ENCODE peak calls at places on chromosomes 3 and 15, in seven cellular contexts. R, W, D, E, U, G and J are unnamed samples.

GRCh38 chr3:36707623-36708409 is 56.5 kb downstream of the DCLK3 start:
- DNase-seq in D (no peak), G (no peak), R (peak), W (no peak), U (no peak), E (no peak), J (peak)

GRCh38 chr15:66707310-66708160 is 5.5 kb downstream of the SMAD6 start:
- DNase-seq in E (no peak), D (no peak), U (no peak), R (peak), G (peak), W (no peak), J (peak)

GRCh38 chr3:149377408-149378111 is at the start of gene TM4SF1:
- DNase-seq in R (peak), D (no peak), U (no peak), G (no peak), E (peak), W (no peak), J (peak)

GRCh38 chr3:9157651-9158383 is 91.6 kb downstream of the SRGAP3 start:
- DNase-seq in U (no peak), W (no peak), D (no peak), G (no peak), R (no peak), E (no peak), J (no peak)

GRCh38 chr3:13821156-13821555 is 58.7 kb downstream of the WNT7A start:
- DNase-seq in W (no peak), D (no peak), E (no peak), U (no peak), G (no peak), R (no peak), J (no peak)

GRCh38 chr15:49145651-49146609 is 9.5 kb downstream of the COPS2 start:
- DNase-seq in R (peak), G (peak), W (peak), D (no peak), U (peak), E (no peak), J (peak)

GRCh38 chr15:100030586-100031249 is 297.5 kb upstream of the LYSMD4 start:
- DNase-seq in D (no peak), G (no peak), E (no peak), R (peak), U (no peak), W (no peak), J (no peak)

GRCh38 chr3:126351086-126351770 is 6.0 kb downstream of the KLF15 start:
- DNase-seq in E (no peak), W (no peak), U (no peak), D (no peak), G (peak), R (no peak), J (no peak)

GRCh38 chr3:9809239-9809614 is 835 bp upstream of the TTLL3 start:
- DNase-seq in W (no peak), R (no peak), G (peak), D (no peak), U (peak), E (no peak), J (no peak)

DNA sequence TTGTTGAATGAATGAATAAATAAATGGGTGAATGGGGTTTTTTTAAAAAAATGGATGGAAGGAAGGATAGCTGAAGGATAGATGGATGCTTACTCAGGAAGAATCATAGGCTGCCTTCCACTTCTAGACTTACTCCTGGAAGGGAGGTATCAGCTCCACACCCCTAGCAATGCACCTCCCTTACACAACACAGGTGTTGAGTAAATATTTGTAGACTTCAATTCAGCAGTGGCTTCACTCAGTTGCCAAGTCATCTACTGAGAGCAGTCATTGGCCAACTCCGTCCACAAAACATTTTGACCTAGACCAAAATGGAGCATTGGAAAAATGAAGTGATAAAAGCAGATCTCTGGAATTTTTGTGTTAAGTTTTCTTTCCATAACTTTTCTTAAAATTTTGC is 65.5 kb upstream of the ST8SIA2 start:
- DNase-seq in U (no peak), W (no peak), G (no peak), R (no peak), D (no peak), E (no peak), J (no peak)
- TF ChIP-seq CTCF in U (no peak), W (no peak), G (no peak), R (no peak), D (no peak), E (no peak), J (no peak)

GRCh38 chr15:51030649-51031316 is 63.9 kb downstream of the TNFAIP8L3 start:
- DNase-seq in W (no peak), R (peak), D (no peak), G (no peak), U (no peak), E (no peak), J (peak)
- TF ChIP-seq CTCF in W (no peak), R (no peak), D (no peak), G (no peak), U (no peak), E (no peak), J (no peak)

GRCh38 chr15:62942411-62942810 is 100.1 kb upstream of the TPM1 start:
- DNase-seq in E (no peak), D (no peak), R (no peak), G (no peak), W (no peak), U (no peak), J (no peak)
- TF ChIP-seq CTCF in E (no peak), D (no peak), R (no peak), G (no peak), W (no peak), U (no peak), J (no peak)

GRCh38 chr3:18847583-18848197 is 300.6 kb upstream of the KCNH8 start:
- DNase-seq in W (no peak), D (no peak), G (no peak), R (no peak), E (no peak), U (peak), J (no peak)
- TF ChIP-seq CTCF in W (peak), D (peak), G (no peak), R (no peak), E (no peak), U (peak), J (peak)

GRCh38 chr3:44066806-44067205 is 174.9 kb upstream of the TOPAZ1 start:
- DNase-seq in E (no peak), W (no peak), U (no peak), D (no peak), G (no peak), R (no peak), J (peak)

GRCh38 chr3:44068753-44069152 is 172.9 kb upstream of the TOPAZ1 start:
- DNase-seq in G (no peak), E (no peak), W (no peak), R (no peak), D (no peak), U (no peak), J (no peak)

GRCh38 chr3:44067431-44067830 is 174.3 kb upstream of the TOPAZ1 start:
- DNase-seq in R (no peak), E (no peak), U (no peak), D (no peak), G (no peak), W (no peak), J (no peak)

GRCh38 chr3:44065311-44065710 is 176.4 kb upstream of the TOPAZ1 start:
- DNase-seq in E (peak), W (no peak), G (no peak), U (no peak), R (no peak), D (no peak), J (no peak)

DNA sequence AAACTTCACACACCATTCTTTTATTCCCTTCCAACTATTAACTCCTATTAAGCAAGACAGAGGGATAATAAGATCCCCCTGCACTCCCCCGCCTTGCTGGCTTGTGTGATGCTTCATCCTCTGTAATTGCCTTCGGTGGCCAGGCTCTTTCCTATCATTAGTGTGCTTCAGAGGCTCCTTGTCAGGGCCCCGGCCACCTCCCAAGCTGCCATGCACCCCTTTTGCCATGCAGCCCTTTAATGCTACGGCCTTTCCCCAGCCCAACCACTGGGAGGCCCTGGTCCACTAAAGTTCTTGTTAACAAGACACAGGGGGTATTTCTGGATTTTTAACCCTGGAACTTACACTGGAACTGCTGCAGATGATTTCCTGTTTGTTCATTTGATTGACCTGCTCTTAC is 175.9 kb upstream of the TOPAZ1 start:
- DNase-seq in G (no peak), E (no peak), D (no peak), W (no peak), U (no peak), R (no peak), J (no peak)
- TF ChIP-seq CTCF in G (peak), E (no peak), D (peak), W (no peak), U (no peak), R (no peak), J (peak)

GRCh38 chr15:38996111-38996541 is 431.5 kb upstream of the RASGRP1 start:
- DNase-seq in E (no peak), U (no peak), D (no peak), R (peak), W (no peak), G (no peak), J (peak)

GRCh38 chr15:38992541-38993334 is 428.1 kb upstream of the RASGRP1 start:
- DNase-seq in G (no peak), R (no peak), U (no peak), E (no peak), W (no peak), D (no peak), J (no peak)

GRCh38 chr15:38991701-38992100 is 427.1 kb upstream of the RASGRP1 start:
- DNase-seq in R (peak), D (no peak), E (no peak), G (no peak), W (no peak), U (no peak), J (no peak)

GRCh38 chr15:38994310-38994709 is 429.7 kb upstream of the RASGRP1 start:
- DNase-seq in G (no peak), U (no peak), E (no peak), W (no peak), R (no peak), D (no peak), J (no peak)

DNA sequence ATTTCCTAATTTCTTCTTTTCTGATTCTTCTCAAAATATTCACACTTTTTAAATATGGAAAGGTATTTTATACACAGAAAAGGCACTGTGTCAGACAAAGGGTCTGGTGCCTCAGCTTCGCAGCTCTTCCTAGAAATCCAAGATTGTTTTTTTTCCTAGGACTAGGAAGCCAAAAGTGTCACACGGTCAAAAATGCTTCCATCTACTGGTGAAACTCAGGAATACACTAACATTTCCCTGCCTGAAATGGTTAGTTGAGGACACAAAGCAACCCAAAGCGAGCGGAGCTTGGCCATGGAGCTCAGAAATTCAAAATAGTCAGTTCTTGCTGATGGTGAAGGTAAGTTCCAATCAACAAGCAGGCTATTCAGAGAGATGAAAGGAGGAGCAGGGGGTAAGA is 426.5 kb upstream of the RASGRP1 start:
- DNase-seq in W (no peak), U (no peak), R (peak), E (no peak), D (no peak), G (peak), J (peak)
- TF ChIP-seq CTCF in W (no peak), U (peak), R (peak), E (no peak), D (peak), G (peak), J (peak)

GRCh38 chr3:72234394-72234793 is 449.4 kb upstream of the PROK2 start:
- DNase-seq in D (no peak), U (no peak), R (peak), W (no peak), G (no peak), E (peak), J (peak)

GRCh38 chr3:72231439-72232196 is 446.7 kb upstream of the PROK2 start:
- DNase-seq in U (no peak), E (no peak), G (no peak), W (no peak), D (no peak), R (no peak), J (no peak)

GRCh38 chr3:72233571-72233970 is 448.6 kb upstream of the PROK2 start:
- DNase-seq in G (no peak), R (no peak), D (no peak), E (no peak), W (no peak), U (no peak), J (no peak)

GRCh38 chr3:72230774-72231379 is 445.9 kb upstream of the PROK2 start:
- DNase-seq in G (no peak), D (no peak), E (no peak), R (no peak), W (no peak), U (no peak), J (no peak)

GRCh38 chr3:72232777-72233176 is 447.8 kb upstream of the PROK2 start:
- DNase-seq in W (no peak), U (no peak), G (no peak), D (no peak), R (no peak), E (no peak), J (no peak)
- TF ChIP-seq CTCF in W (no peak), U (peak), G (no peak), D (peak), R (no peak), E (no peak), J (no peak)